ENCODE peak calls at places on chromosome 20, in four cellular contexts. L is GM12878, Z is HepG2, G is K562. U is an unnamed sample.

GRCh38 chr20:38114353-38114791 is 50.7 kb downstream of the TGM2 start:
- DNase-seq in L (no peak), Z (no peak), G (peak; percentile 37), U (no peak)

GRCh38 chr20:46073443-46073842 is 16.3 kb downstream of the NCOA5 start:
- DNase-seq in L (no peak), Z (no peak), G (no peak), U (no peak)

GRCh38 chr20:17969884-17970409 is 1.1 kb downstream of the MGME1 start:
- DNase-seq in L (no peak), Z (peak; percentile 71), G (no peak), U (no peak)

GRCh38 chr20:51386586-51386985 is 155.9 kb downstream of the NFATC2 start:
- DNase-seq in L (no peak), Z (no peak), G (no peak), U (no peak)

GRCh38 chr20:3940905-3941304 is 51.7 kb downstream of the PANK2 start:
- DNase-seq in L (no peak), Z (no peak), G (no peak), U (no peak)

GRCh38 chr20:362271-363254 is 15.7 kb downstream of the NRSN2 start:
- DNase-seq in L (no peak), Z (peak; percentile 99), G (peak; percentile 30), U (peak; percentile 95)

GRCh38 chr20:49797292-49797628 is 15.4 kb upstream of the SLC9A8 start:
- DNase-seq in L (no peak), Z (no peak), G (no peak), U (no peak)

GRCh38 chr20:17889226-17889625 is 79.4 kb downstream of the SNX5 start:
- DNase-seq in L (no peak), Z (peak; percentile 73), G (no peak), U (peak; percentile 15)

GRCh38 chr20:31485450-31486339 is 10.6 kb downstream of the REM1 start:
- DNase-seq in L (no peak), Z (no peak), G (peak; percentile 43), U (no peak)
- TF ChIP-seq ZBTB33 in L (no peak), Z (no peak), G (no peak), U (no peak)

GRCh38 chr20:34045294-34045693 is 51.6 kb downstream of the RALY start:
- DNase-seq in L (no peak), Z (peak; percentile 73), G (peak; percentile 29), U (no peak)
- TF ChIP-seq SRF in L (no peak), Z (no peak), G (no peak), U (no peak)

DNA sequence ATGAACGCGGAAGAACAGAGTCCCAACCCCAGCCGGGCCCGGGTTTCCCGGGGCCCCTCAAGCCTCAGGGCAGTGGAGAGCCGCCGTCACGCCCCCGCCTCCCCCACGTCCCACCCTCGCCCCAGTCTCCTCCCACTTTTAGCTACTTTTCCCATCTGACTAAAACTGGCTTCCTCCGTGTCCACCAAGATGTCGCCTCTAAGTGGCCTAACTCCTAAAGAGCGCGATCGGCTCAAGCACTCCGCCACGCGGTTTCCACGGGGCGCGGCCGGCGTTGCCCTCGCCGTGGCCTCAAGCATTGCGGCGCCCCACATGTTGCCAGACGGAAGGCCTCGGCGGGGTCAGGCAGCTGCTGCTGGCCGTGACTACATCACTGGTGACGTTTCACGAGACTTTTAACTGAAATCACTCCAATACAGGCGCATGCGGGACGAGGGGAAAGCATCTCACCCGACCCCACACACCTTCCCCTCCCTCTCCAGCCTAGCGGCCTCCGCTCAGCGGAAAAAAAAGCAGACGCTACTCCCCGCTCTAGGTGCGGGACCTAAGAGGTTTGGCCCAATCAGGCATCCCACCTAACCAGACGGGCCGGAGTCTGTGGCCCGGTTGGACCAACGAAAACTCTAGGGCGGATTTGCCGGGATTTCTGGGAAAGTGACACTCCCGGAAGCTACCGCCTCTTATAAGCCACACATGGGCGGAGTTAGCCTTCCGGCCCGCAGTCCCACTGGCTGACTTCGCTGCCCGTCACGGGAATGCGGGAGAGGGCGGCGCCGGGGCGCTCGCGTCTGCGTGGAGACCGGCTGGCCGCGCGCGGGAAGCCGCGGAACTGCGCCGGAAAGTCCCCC is at the start of gene NXT1:
- DNase-seq in L (peak; percentile 92), Z (peak; percentile 100), G (peak; percentile 82), U (peak; percentile 98)
- TF ChIP-seq CTCF in L (no peak), Z (peak; percentile 45), G (peak; percentile 5), U (no peak)

DNA sequence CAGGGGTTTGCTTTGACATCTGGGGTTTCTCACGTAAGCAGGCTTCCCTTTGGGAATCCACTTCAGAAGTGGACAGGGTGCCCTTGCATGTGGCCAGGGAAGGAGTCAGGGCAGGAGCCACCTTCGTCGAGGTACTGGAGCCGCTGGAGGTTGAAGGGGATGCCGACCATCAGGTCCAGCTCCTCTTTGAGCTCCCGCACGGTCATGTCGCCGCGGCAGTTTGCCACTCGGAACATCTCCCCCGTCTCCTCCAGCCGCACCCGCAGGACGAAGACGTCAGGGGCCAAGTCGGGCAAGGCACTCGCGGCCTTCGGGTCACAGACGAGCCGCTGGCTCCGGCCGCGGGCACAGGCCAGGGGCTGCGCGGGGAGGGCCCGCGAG is 360 bp downstream of the ANKRD60 start:
- DNase-seq in L (no peak), Z (no peak), G (no peak), U (no peak)
- TF ChIP-seq ZBTB33 in L (no peak), Z (no peak), G (no peak), U (no peak)

GRCh38 chr20:9018346-9018745 is 50.5 kb upstream of the PLCB4 start:
- DNase-seq in L (no peak), Z (no peak), G (no peak), U (no peak)
- TF ChIP-seq SRF in L (no peak), Z (no peak), G (no peak), U (no peak)

DNA sequence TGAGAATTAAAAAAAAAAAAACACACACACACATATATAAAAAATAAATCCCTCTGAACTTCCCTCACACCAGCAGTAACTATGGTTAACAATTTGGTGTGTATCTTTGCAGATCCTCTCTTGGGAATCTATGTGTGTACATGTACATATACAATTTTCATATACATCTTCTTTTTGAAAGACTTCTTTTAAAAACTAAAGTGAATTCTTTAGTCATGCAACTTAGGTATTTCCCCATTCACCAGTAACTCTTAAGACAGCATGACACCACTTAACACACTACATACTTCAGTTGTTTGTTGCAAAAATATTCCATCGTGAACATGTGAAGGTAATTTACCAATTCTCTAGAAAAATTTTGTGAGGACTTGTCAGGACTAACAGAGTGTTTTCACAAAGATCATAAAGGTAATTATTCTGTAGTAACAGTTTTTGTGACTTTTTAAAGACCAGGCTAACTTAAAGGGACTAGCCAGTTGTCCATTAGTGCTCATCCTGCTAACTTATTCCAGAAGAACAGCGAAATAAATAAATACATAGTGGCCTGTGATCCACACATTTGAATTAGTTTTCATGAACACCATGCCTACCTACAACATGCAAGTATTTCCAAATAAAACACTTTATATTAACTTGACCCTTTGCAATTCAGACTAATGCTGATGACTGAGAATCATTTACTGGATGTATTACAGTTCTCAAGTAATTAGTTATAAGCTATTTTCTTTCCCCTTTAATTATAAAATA is 12.1 kb downstream of the RBM39 start:
- DNase-seq in L (no peak), Z (no peak), G (no peak), U (no peak)
- TF ChIP-seq CTCF in L (no peak), Z (no peak), G (no peak), U (no peak)

GRCh38 chr20:47686545-47686944 is 98.7 kb downstream of the SULF2 start:
- DNase-seq in L (no peak), Z (no peak), G (no peak), U (no peak)
- TF ChIP-seq ZBTB33 in L (no peak), Z (no peak), G (no peak), U (no peak)

GRCh38 chr20:1934162-1934561 is 39.0 kb downstream of the SIRPA start:
- DNase-seq in L (no peak), Z (no peak), G (no peak), U (no peak)
- TF ChIP-seq SRF in L (no peak), Z (no peak), G (no peak), U (no peak)

GRCh38 chr20:62578294-62578897 is 63.9 kb upstream of the SLCO4A1 start:
- DNase-seq in L (no peak), Z (peak; percentile 24), G (peak; percentile 52), U (no peak)
- TF ChIP-seq CTCF in L (peak; percentile 3), Z (peak; percentile 19), G (peak; percentile 45), U (peak; percentile 49)

U was measured in HCT116.